ENCODE peak calls at places on chromosomes 2 and 18, in five cellular contexts. A is GM23338, V is HCT116, F is A549, R is Panc1. W is an unnamed sample.

GRCh38 chr2:219250044-219250781 is 2.8 kb upstream of the TUBA4B start:
- DNase-seq in R (no peak), F (no peak), V (no peak), A (no peak), W (no peak)

GRCh38 chr2:170176212-170176611 is 1.7 kb upstream of the MYO3B start:
- DNase-seq in A (no peak), R (no peak), F (no peak), V (no peak), W (peak)

GRCh38 chr2:104844813-104845551 is 8.9 kb upstream of the POU3F3 start:
- DNase-seq in F (no peak), R (no peak), A (peak), V (no peak), W (peak)

GRCh38 chr18:25349926-25350560 is 1.9 kb downstream of the ZNF521 start:
- DNase-seq in R (no peak), F (no peak), V (no peak), A (peak), W (peak)

GRCh38 chr2:127575941-127576432 is 40.5 kb downstream of the MYO7B start:
- DNase-seq in A (no peak), F (no peak), V (no peak), R (no peak), W (no peak)

GRCh38 chr2:41736105-41736567 is 311.7 kb upstream of the PKDCC start:
- DNase-seq in V (no peak), F (no peak), A (no peak), R (no peak), W (no peak)

GRCh38 chr2:183490930-183491329 is 366.7 kb downstream of the NUP35 start:
- DNase-seq in V (no peak), R (no peak), A (no peak), F (no peak), W (no peak)

GRCh38 chr2:223760838-223761502 is 76.4 kb downstream of the AP1S3 start:
- DNase-seq in A (peak), F (peak), R (peak), V (peak), W (peak)

GRCh38 chr2:105521176-105521575 is 122.3 kb upstream of the FHL2 start:
- DNase-seq in R (peak), A (peak), V (no peak), F (peak), W (peak)

GRCh38 chr2:195535911-195536522 is 121.0 kb upstream of the SLC39A10 start:
- DNase-seq in A (no peak), V (no peak), R (no peak), F (no peak), W (no peak)

GRCh38 chr18:78192044-78192443 is 787.6 kb upstream of the SALL3 start:
- DNase-seq in R (no peak), F (no peak), V (no peak), A (no peak), W (no peak)

GRCh38 chr18:48923746-48924580 is 26.8 kb downstream of the SMAD7 start:
- DNase-seq in V (no peak), F (no peak), A (no peak), R (no peak), W (no peak)

GRCh38 chr2:18924905-18925691 is 335.7 kb upstream of the NT5C1B start:
- DNase-seq in R (no peak), F (no peak), A (no peak), V (no peak), W (no peak)

GRCh38 chr18:71252351-71252862 is 963.6 kb downstream of the SOCS6 start:
- DNase-seq in A (no peak), V (no peak), F (no peak), R (no peak), W (no peak)

GRCh38 chr2:60936757-60937156 is 55.4 kb downstream of the REL start:
- DNase-seq in A (no peak), F (no peak), R (no peak), V (no peak), W (no peak)

GRCh38 chr18:34847408-34847807 is 137.3 kb downstream of the DTNA start:
- DNase-seq in R (no peak), V (no peak), A (peak), F (no peak), W (no peak)
- TF ChIP-seq REST in R (no peak), V (no peak), A (no peak), F (no peak), W (no peak)

GRCh38 chr18:55998071-55998522 is 410.1 kb upstream of the TCF4 start:
- DNase-seq in R (no peak), A (peak), V (no peak), F (no peak), W (peak)
- TF ChIP-seq REST in R (no peak), A (no peak), V (no peak), F (no peak), W (no peak)

GRCh38 chr2:29751390-29751789 is 170.0 kb downstream of the ALK start:
- DNase-seq in F (no peak), V (no peak), R (no peak), A (no peak), W (no peak)

GRCh38 chr2:29749843-29750242 is 171.5 kb downstream of the ALK start:
- DNase-seq in A (no peak), F (no peak), R (no peak), V (no peak), W (no peak)

GRCh38 chr2:29744976-29745375 is 176.4 kb downstream of the ALK start:
- DNase-seq in A (no peak), V (no peak), F (no peak), R (no peak), W (no peak)

GRCh38 chr2:29749041-29749440 is 172.3 kb downstream of the ALK start:
- DNase-seq in F (no peak), R (no peak), V (peak), A (no peak), W (no peak)

GRCh38 chr2:29747786-29748470 is 173.5 kb downstream of the ALK start:
- DNase-seq in A (no peak), F (peak), R (peak), V (peak), W (no peak)
- TF ChIP-seq REST in A (no peak), F (no peak), R (no peak), V (no peak), W (no peak)

GRCh38 chr2:77566131-77566530 is 44.0 kb upstream of the LRRTM4 start:
- DNase-seq in A (no peak), V (no peak), R (no peak), F (no peak), W (no peak)
- TF ChIP-seq REST in A (no peak), V (no peak), R (no peak), F (no peak), W (no peak)

GRCh38 chr2:73939419-73939818 is 12.7 kb downstream of the DGUOK start:
- DNase-seq in F (no peak), A (peak), V (no peak), R (no peak), W (no peak)

GRCh38 chr2:73935641-73936040 is 9.0 kb downstream of the DGUOK start:
- DNase-seq in A (no peak), R (no peak), F (no peak), V (no peak), W (no peak)

GRCh38 chr2:73937103-73937885 is 10.6 kb downstream of the DGUOK start:
- DNase-seq in A (no peak), V (no peak), R (no peak), F (no peak), W (no peak)

GRCh38 chr2:73937899-73938298 is 11.2 kb downstream of the DGUOK start:
- DNase-seq in R (no peak), A (no peak), V (no peak), F (no peak), W (no peak)

GRCh38 chr2:73938761-73939352 is 12.2 kb downstream of the DGUOK start:
- DNase-seq in R (no peak), F (no peak), A (no peak), V (no peak), W (peak)
- TF ChIP-seq REST in R (no peak), F (no peak), A (no peak), V (no peak), W (no peak)

GRCh38 chr2:205343103-205343502 is 339.2 kb upstream of the NRP2 start:
- DNase-seq in A (no peak), R (no peak), V (no peak), F (no peak), W (no peak)
- TF ChIP-seq REST in A (no peak), R (no peak), V (no peak), F (no peak), W (no peak)

GRCh38 chr2:121501070-121501469 is 29.6 kb upstream of the RNU4ATAC start:
- DNase-seq in V (no peak), A (no peak), F (no peak), R (no peak), W (no peak)
- TF ChIP-seq REST in V (no peak), A (no peak), F (no peak), R (no peak), W (no peak)

GRCh38 chr2:74441111-74441689 is 537 bp downstream of the RTKN start:
- DNase-seq in A (peak), F (no peak), R (no peak), V (no peak), W (no peak)

GRCh38 chr2:74441690-74442482 is at the start of gene RTKN:
- DNase-seq in F (no peak), V (peak), A (peak), R (no peak), W (no peak)

GRCh38 chr2:74439373-74440004 is 2.2 kb downstream of the RTKN start:
- DNase-seq in R (no peak), F (no peak), A (no peak), V (no peak), W (no peak)

GRCh38 chr2:74440005-74440377 is 1.7 kb downstream of the RTKN start:
- DNase-seq in F (no peak), A (peak), R (no peak), V (no peak), W (peak)

DNA sequence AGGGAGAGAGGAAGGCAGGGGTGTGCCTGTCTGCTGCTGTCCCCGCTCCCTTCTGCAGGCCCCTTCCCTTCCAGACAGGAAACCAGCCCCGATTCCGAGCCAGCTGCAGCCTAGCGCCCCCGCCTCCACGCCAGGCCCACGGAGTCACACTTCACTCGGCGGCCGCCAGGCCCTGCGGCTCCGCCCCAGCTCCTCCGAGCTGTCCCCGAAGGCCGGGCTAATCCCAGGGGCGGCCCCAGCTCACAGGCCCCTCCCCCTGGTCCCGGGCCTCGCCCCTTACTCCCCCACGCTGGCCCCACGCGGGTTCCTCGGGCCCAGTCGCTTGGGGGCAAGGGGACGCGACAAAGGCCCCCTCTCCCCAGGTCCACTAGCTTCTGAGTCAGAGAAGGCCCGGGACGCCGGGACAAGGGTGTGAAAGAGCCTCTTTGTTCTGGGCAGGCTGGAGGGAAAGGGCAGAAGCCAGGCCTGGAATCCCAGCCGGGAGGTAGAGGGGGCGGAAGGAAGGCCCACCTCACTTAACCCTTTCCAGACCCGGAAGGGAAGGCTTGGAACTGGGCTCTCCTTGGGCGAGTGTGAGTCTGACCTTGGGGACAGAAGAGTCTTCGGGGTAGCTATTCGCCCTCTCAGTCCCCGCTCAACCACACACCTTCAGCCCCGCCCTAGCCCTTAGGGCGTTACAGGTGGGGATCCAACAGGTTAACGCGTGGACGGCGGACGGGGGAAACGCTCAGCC is 1.2 kb downstream of the RTKN start:
- DNase-seq in F (peak), R (no peak), V (peak), A (peak), W (peak)
- TF ChIP-seq REST in F (no peak), R (no peak), V (no peak), A (no peak), W (no peak)

W was measured in SK-N-SH.